ENCODE peak calls at places on chromosomes 12 and 14, in five cellular contexts. P is keratinocyte, E is neural progenitor cell, X is lung, I is IMR-90. K is an unnamed sample.

GRCh38 chr12:6613776-6614512 is 6.8 kb upstream of the CHD4 start:
- DNase-seq in E (peak; percentile 96), P (no peak), I (peak; percentile 99), X (peak; percentile 86), K (peak; percentile 98)

GRCh38 chr14:68557648-68558047 is 235.2 kb downstream of the ZFP36L1 start:
- DNase-seq in P (no peak), I (no peak), E (no peak), X (no peak), K (no peak)

GRCh38 chr12:76836633-76837032 is 42.2 kb downstream of the CSRP2 start:
- DNase-seq in X (no peak), P (no peak), I (no peak), E (no peak), K (no peak)

GRCh38 chr12:130764073-130764472 is 48.0 kb upstream of the RIMBP2 start:
- DNase-seq in I (peak; percentile 7), P (no peak), E (no peak), X (no peak), K (no peak)

GRCh38 chr12:132348176-132348575 is 18.8 kb upstream of the GALNT9 start:
- DNase-seq in I (no peak), E (no peak), X (no peak), P (no peak), K (no peak)

GRCh38 chr14:53842938-53843337 is 113.7 kb downstream of the BMP4 start:
- DNase-seq in P (no peak), I (peak; percentile 38), X (no peak), E (no peak), K (no peak)

GRCh38 chr12:124474709-124475108 is 92.7 kb downstream of the NCOR2 start:
- DNase-seq in E (no peak), P (no peak), X (no peak), I (no peak), K (no peak)

GRCh38 chr12:95115641-95116040 is 42.2 kb upstream of the NR2C1 start:
- DNase-seq in X (no peak), E (no peak), I (no peak), P (no peak), K (no peak)

GRCh38 chr12:68497702-68498101 is 113.0 kb upstream of the RAP1B start:
- DNase-seq in I (peak; percentile 77), E (no peak), X (no peak), P (peak; percentile 23), K (peak; percentile 58)

GRCh38 chr12:15818418-15818817 is 29.2 kb upstream of the EPS8 start:
- DNase-seq in P (no peak), E (no peak), I (no peak), X (no peak), K (no peak)

GRCh38 chr12:32390572-32391219 is 8.7 kb upstream of the FGD4 start:
- DNase-seq in X (peak; percentile 62), P (no peak), I (no peak), E (no peak), K (no peak)

GRCh38 chr12:120944645-120945217 is 33.6 kb upstream of the HNF1A start:
- DNase-seq in P (no peak), X (peak; percentile 60), I (peak; percentile 18), E (peak; percentile 64), K (peak; percentile 87)

GRCh38 chr14:73758392-73759182 is 44.4 kb upstream of the PNMA1 start:
- DNase-seq in E (peak; percentile 83), X (peak; percentile 68), I (peak; percentile 65), P (no peak), K (peak; percentile 90)

GRCh38 chr14:90815817-90816662 is at the start of gene TTC7B:
- DNase-seq in E (peak; percentile 86), I (peak; percentile 24), P (no peak), X (no peak), K (peak; percentile 20)

GRCh38 chr14:103716091-103716801 is 636 bp downstream of the ZFYVE21 start:
- DNase-seq in I (no peak), X (no peak), P (no peak), E (no peak), K (no peak)

GRCh38 chr14:24138396-24139271 is 2.6 kb downstream of the PSME1 start:
- DNase-seq in I (no peak), X (no peak), E (no peak), P (no peak), K (no peak)

GRCh38 chr12:38547586-38547985 is 231.0 kb downstream of the ALG10B start:
- DNase-seq in I (no peak), X (no peak), P (no peak), E (no peak), K (no peak)

GRCh38 chr14:34052658-34053014 is 101.8 kb upstream of the EGLN3 start:
- DNase-seq in P (peak; percentile 81), I (no peak), E (no peak), X (no peak), K (no peak)

GRCh38 chr12:70840966-70841365 is 79.6 kb downstream of the PTPRR start:
- DNase-seq in P (no peak), X (no peak), I (no peak), E (no peak), K (no peak)

GRCh38 chr14:52792097-52792415 is 649 bp upstream of the GNPNAT1 start:
- DNase-seq in P (no peak), I (no peak), E (peak; percentile 7), X (no peak), K (no peak)

GRCh38 chr12:88931598-88931997 is 351.3 kb upstream of the KITLG start:
- DNase-seq in I (no peak), X (no peak), E (peak; percentile 33), P (no peak), K (peak; percentile 35)

GRCh38 chr14:103224996-103225874 is 102.0 kb downstream of the TNFAIP2 start:
- DNase-seq in P (no peak), X (no peak), E (no peak), I (peak; percentile 41), K (no peak)

GRCh38 chr12:89475203-89475990 is 49.2 kb downstream of the GALNT4 start:
- DNase-seq in X (no peak), P (no peak), E (no peak), I (peak; percentile 30), K (no peak)

GRCh38 chr12:98418357-98419075 is 96.9 kb upstream of the TMPO start:
- DNase-seq in E (peak; percentile 52), P (peak; percentile 84), I (peak; percentile 93), X (peak; percentile 95), K (peak; percentile 79)

GRCh38 chr12:64634508-64635092 is 24.3 kb downstream of the RASSF3 start:
- DNase-seq in P (no peak), E (no peak), X (no peak), I (no peak), K (no peak)
- H3K4me1 ChIP-seq in P (peaks cover 9% of the 10 kb centered on the region), E (no peaks in the 10 kb centered on the region), X (peaks cover 15% of the 10 kb centered on the region), I (peaks cover 13% of the 10 kb centered on the region), K (peaks cover 30% of the 10 kb centered on the region)

GRCh38 chr12:11722071-11722470 is 72.6 kb downstream of the ETV6 start:
- DNase-seq in X (no peak), I (no peak), E (no peak), P (no peak), K (no peak)

GRCh38 chr12:11724888-11725310 is 75.4 kb downstream of the ETV6 start:
- DNase-seq in E (no peak), X (no peak), I (peak; percentile 56), P (no peak), K (no peak)

GRCh38 chr12:11723993-11724392 is 74.5 kb downstream of the ETV6 start:
- DNase-seq in P (no peak), X (no peak), E (peak; percentile 53), I (peak; percentile 52), K (no peak)

GRCh38 chr12:11725616-11726015 is 76.1 kb downstream of the ETV6 start:
- DNase-seq in I (peak; percentile 28), X (no peak), E (no peak), P (no peak), K (no peak)

GRCh38 chr12:11722578-11723138 is 73.2 kb downstream of the ETV6 start:
- DNase-seq in I (no peak), E (no peak), X (no peak), P (no peak), K (no peak)
- H3K4me1 ChIP-seq in I (peaks cover 28% of the 10 kb centered on the region), E (peaks cover 24% of the 10 kb centered on the region), X (peaks cover 25% of the 10 kb centered on the region), P (peaks cover 33% of the 10 kb centered on the region), K (no peaks in the 10 kb centered on the region)

GRCh38 chr12:116138380-116138779 is 139.1 kb downstream of the MED13L start:
- DNase-seq in E (peak; percentile 58), X (no peak), P (no peak), I (no peak), K (no peak)

GRCh38 chr12:116136340-116136739 is 141.2 kb downstream of the MED13L start:
- DNase-seq in X (no peak), P (no peak), I (peak; percentile 85), E (no peak), K (no peak)

GRCh38 chr12:116140559-116140958 is 136.9 kb downstream of the MED13L start:
- DNase-seq in E (no peak), P (no peak), I (no peak), X (no peak), K (no peak)

GRCh38 chr12:116137318-116137717 is 140.2 kb downstream of the MED13L start:
- DNase-seq in P (no peak), E (no peak), I (no peak), X (no peak), K (no peak)

GRCh38 chr12:116138781-116139180 is 138.7 kb downstream of the MED13L start:
- DNase-seq in I (no peak), X (no peak), E (no peak), P (no peak), K (no peak)
- H3K4me1 ChIP-seq in I (peaks cover 15% of the 10 kb centered on the region), X (peaks cover 19% of the 10 kb centered on the region), E (peaks cover 20% of the 10 kb centered on the region), P (peaks cover 49% of the 10 kb centered on the region), K (peaks cover 17% of the 10 kb centered on the region)

DNA sequence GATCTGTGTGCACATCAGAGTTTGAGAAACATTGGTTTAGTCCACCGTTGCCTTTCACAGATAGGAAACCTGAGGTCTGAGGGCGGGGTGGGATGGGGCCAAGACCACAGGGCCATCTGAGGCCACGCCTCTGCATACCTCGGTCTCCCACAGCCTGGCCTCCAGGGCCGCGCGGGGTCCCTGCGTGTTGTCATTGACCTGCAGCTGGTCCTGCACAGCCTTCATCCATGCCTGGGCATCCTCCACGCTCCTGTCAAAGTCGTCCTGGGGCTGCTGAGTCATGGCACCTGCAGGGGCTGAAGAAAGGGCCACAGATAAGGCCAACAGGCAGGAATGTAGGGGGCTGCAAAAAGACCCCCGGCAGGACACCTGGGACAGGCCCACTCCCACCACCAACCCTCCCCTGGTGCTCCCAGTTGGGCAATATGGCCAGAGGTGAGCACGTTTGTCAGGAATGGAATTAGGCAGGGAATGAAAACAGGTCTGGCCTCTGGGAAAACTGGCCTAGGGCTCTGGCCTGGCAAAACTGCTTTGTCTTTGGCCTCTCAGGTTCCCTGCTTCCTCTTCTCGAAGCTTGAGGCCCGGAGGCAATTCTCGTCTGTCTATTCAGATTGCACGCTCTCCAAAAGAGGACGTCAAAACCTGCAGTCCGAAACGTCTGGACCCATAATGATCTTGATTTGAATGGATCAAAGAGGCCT is 40.8 kb downstream of the SYNE3 start:
- DNase-seq in P (no peak), X (no peak), I (no peak), E (no peak), K (no peak)
- H3K4me1 ChIP-seq in P (peaks cover 4% of the 10 kb centered on the region), X (no peaks in the 10 kb centered on the region), I (peaks cover 8% of the 10 kb centered on the region), E (no peaks in the 10 kb centered on the region), K (no peaks in the 10 kb centered on the region)